ENCODE peak calls at places on chromosome 9, in five cellular contexts. X is heart left ventricle, Y is progenitor cell of endocrine pancreas, B is C1 segment of cervical spinal cord, G is activated T-cell treated with anti-CD3 and anti-CD28 coated beads for 1 hour. C is an unnamed sample.

GRCh38 chr9:92664394-92665152 is 5.4 kb downstream of the IPPK start:
- DNase-seq in X (no peak), Y (no peak), B (peak; percentile 22), G (no peak), C (no peak)

GRCh38 chr9:86458456-86458855 is 104.2 kb upstream of the TUT7 start:
- DNase-seq in X (no peak), Y (no peak), B (no peak), G (no peak), C (no peak)

GRCh38 chr9:15127831-15128230 is 179.2 kb downstream of the TTC39B start:
- DNase-seq in X (no peak), Y (no peak), B (no peak), G (no peak), C (no peak)

GRCh38 chr9:83937861-83938455 is 16.7 kb upstream of the KIF27 start:
- DNase-seq in X (no peak), Y (no peak), B (no peak), G (no peak), C (no peak)

GRCh38 chr9:95724253-95724991 is 151.1 kb upstream of the ERCC6L2 start:
- DNase-seq in X (no peak), Y (no peak), B (no peak), G (peak; percentile 19), C (peak; percentile 48)

GRCh38 chr9:92775466-92775865 is 10.8 kb upstream of the BICD2 start:
- DNase-seq in X (no peak), Y (no peak), B (no peak), G (no peak), C (no peak)

GRCh38 chr9:78599939-78600338 is 303.0 kb downstream of the PSAT1 start:
- DNase-seq in X (no peak), Y (no peak), B (no peak), G (no peak), C (no peak)

GRCh38 chr9:37969130-37969529 is 65.2 kb upstream of the SLC25A51 start:
- DNase-seq in X (peak; percentile 62), Y (no peak), B (no peak), G (no peak), C (no peak)

GRCh38 chr9:109880276-109881169 is 100.5 kb downstream of the PALM2AKAP2 start:
- DNase-seq in X (no peak), Y (no peak), B (no peak), G (no peak), C (no peak)

GRCh38 chr9:127099664-127100063 is 22.8 kb downstream of the ANGPTL2 start:
- DNase-seq in X (no peak), Y (no peak), B (no peak), G (no peak), C (no peak)

GRCh38 chr9:121635300-121635699 is 16.1 kb upstream of the DAB2IP start:
- DNase-seq in X (peak; percentile 22), Y (no peak), B (no peak), G (no peak), C (no peak)

GRCh38 chr9:19660019-19660418 is 128.8 kb downstream of the SLC24A2 start:
- DNase-seq in X (no peak), Y (no peak), B (no peak), G (no peak), C (no peak)

GRCh38 chr9:81529556-81530193 is 159.7 kb downstream of the TLE1 start:
- DNase-seq in X (no peak), Y (no peak), B (no peak), G (no peak), C (no peak)

GRCh38 chr9:76216161-76216649 is 178.0 kb downstream of the RFK start:
- DNase-seq in X (no peak), Y (no peak), B (no peak), G (no peak), C (no peak)

GRCh38 chr9:82167296-82167695 is 178.7 kb downstream of the SPATA31D1 start:
- DNase-seq in X (no peak), Y (no peak), B (no peak), G (no peak), C (no peak)

GRCh38 chr9:12955510-12956163 is 180.8 kb downstream of the LURAP1L start:
- DNase-seq in X (no peak), Y (no peak), B (no peak), G (no peak), C (no peak)

GRCh38 chr9:124658165-124659017 is 112.7 kb downstream of the NR6A1 start:
- DNase-seq in X (peak; percentile 85), Y (peak; percentile 39), B (peak; percentile 65), G (peak; percentile 4), C (no peak)

GRCh38 chr9:36119476-36119875 is 17.1 kb upstream of the GLIPR2 start:
- DNase-seq in X (no peak), Y (no peak), B (no peak), G (no peak), C (no peak)

GRCh38 chr9:114223564-114224246 is 68.4 kb downstream of the COL27A1 start:
- DNase-seq in X (no peak), Y (no peak), B (no peak), G (no peak), C (no peak)

GRCh38 chr9:36929350-36929675 is 104.8 kb downstream of the PAX5 start:
- DNase-seq in X (no peak), Y (no peak), B (no peak), G (no peak), C (no peak)

GRCh38 chr9:97475079-97475478 is 26.4 kb upstream of the TMOD1 start:
- DNase-seq in X (no peak), Y (no peak), B (no peak), G (no peak), C (no peak)

GRCh38 chr9:35027871-35028270 is 38.3 kb downstream of the DNAJB5 start:
- DNase-seq in X (no peak), Y (no peak), B (no peak), G (no peak), C (no peak)

GRCh38 chr9:129864991-129865647 is 29.9 kb downstream of the USP20 start:
- DNase-seq in X (no peak), Y (no peak), B (no peak), G (no peak), C (no peak)

GRCh38 chr9:111034146-111034545 is 4.1 kb downstream of the LPAR1 start:
- DNase-seq in X (no peak), Y (no peak), B (no peak), G (no peak), C (no peak)

GRCh38 chr9:88590558-88591146 is 55.7 kb downstream of the NXNL2 start:
- DNase-seq in X (no peak), Y (no peak), B (no peak), G (no peak), C (no peak)